ENCODE peak calls at places on chromosomes 5 and 9, in six cellular contexts. Z is left ventricle myocardium inferior, A is A673, O is heart left ventricle, C is SJSA1, Y is colonic mucosa. J is an unnamed sample.
A peak's percentile ranks its signal among the peaks of the same experiment; 100 is the strongest.

GRCh38 chr9:85202596-85202995 is 533.1 kb downstream of the NTRK2 start:
- DNase-seq in A (no peak), Z (no peak), Y (no peak), C (no peak), O (no peak), J (no peak)

GRCh38 chr9:36486454-36486932 is 86.2 kb upstream of the MELK start:
- DNase-seq in O (no peak), Z (no peak), Y (peak; percentile 28), A (peak; percentile 35), C (no peak), J (peak; percentile 47)

GRCh38 chr5:28344803-28345433 is 1306.5 kb upstream of the CDH9 start:
- DNase-seq in O (no peak), C (no peak), Z (no peak), A (peak; percentile 73), Y (no peak), J (no peak)

GRCh38 chr9:34653610-34654072 is 1.7 kb downstream of the IL11RA start:
- DNase-seq in Z (no peak), O (no peak), C (no peak), Y (no peak), A (peak; percentile 32), J (no peak)

GRCh38 chr9:6014668-6015270 is 655 bp downstream of the RANBP6 start:
- DNase-seq in O (no peak), C (no peak), Z (no peak), Y (no peak), A (peak; percentile 32), J (no peak)

GRCh38 chr9:70030156-70030555 is 13.5 kb upstream of the MAMDC2 start:
- DNase-seq in Y (no peak), C (no peak), O (no peak), Z (no peak), A (no peak), J (no peak)

GRCh38 chr9:17509151-17509550 is 69.7 kb upstream of the SH3GL2 start:
- DNase-seq in Z (no peak), Y (no peak), C (no peak), A (no peak), O (no peak), J (no peak)

GRCh38 chr9:91803143-91803940 is 146.7 kb downstream of the ROR2 start:
- DNase-seq in Z (no peak), A (no peak), O (no peak), Y (no peak), C (no peak), J (no peak)

GRCh38 chr5:74401566-74402320 is 238.8 kb downstream of the ENC1 start:
- DNase-seq in Z (no peak), Y (no peak), C (no peak), A (no peak), O (no peak), J (no peak)

GRCh38 chr5:139454568-139455290 is 7.8 kb downstream of the ECSCR start:
- DNase-seq in Z (no peak), Y (no peak), A (no peak), O (no peak), C (no peak), J (no peak)

GRCh38 chr5:84535281-84535680 is 150.6 kb upstream of the EDIL3 start:
- DNase-seq in C (no peak), Z (no peak), Y (no peak), O (no peak), A (no peak), J (no peak)

GRCh38 chr9:118522093-118523028 is 818.2 kb downstream of the TLR4 start:
- DNase-seq in C (peak; percentile 46), Z (peak; percentile 23), O (no peak), A (peak; percentile 51), Y (peak; percentile 19), J (peak; percentile 46)

GRCh38 chr9:133969681-133970580 is 22.2 kb downstream of the VAV2 start:
- DNase-seq in Y (no peak), A (no peak), C (peak; percentile 89), O (peak; percentile 41), Z (no peak), J (peak; percentile 48)

GRCh38 chr5:149610583-149611250 is 29.4 kb downstream of the ARHGEF37 start:
- DNase-seq in O (no peak), Z (no peak), Y (no peak), C (no peak), A (no peak), J (no peak)

GRCh38 chr5:6673963-6674362 is 39.3 kb upstream of the TENT4A start:
- DNase-seq in C (no peak), Z (no peak), Y (no peak), A (no peak), O (no peak), J (no peak)

GRCh38 chr9:90169490-90169889 is 473.1 kb downstream of the DIRAS2 start:
- DNase-seq in A (no peak), O (no peak), Y (no peak), C (no peak), Z (no peak), J (no peak)

GRCh38 chr9:121906074-121906520 is 187.0 kb downstream of the TTLL11 start:
- DNase-seq in O (no peak), A (peak; percentile 26), Y (no peak), C (no peak), Z (no peak), J (no peak)

GRCh38 chr5:43769576-43770352 is 166.8 kb downstream of the NNT start:
- DNase-seq in C (no peak), A (no peak), Y (no peak), Z (no peak), O (no peak), J (no peak)

GRCh38 chr5:41815261-41815660 is 55.0 kb downstream of the OXCT1 start:
- DNase-seq in Z (no peak), O (no peak), Y (no peak), A (no peak), C (no peak), J (no peak)

GRCh38 chr5:140073296-140073695 is 30.2 kb upstream of the NRG2 start:
- DNase-seq in C (no peak), Z (no peak), A (peak; percentile 18), Y (no peak), O (no peak), J (no peak)

GRCh38 chr9:114334490-114334889 is 4.8 kb downstream of the ORM2 start:
- DNase-seq in A (no peak), Y (no peak), C (no peak), O (no peak), Z (no peak), J (no peak)

GRCh38 chr5:75610201-75610600 is 1.1 kb upstream of the ANKDD1B start:
- DNase-seq in Y (no peak), C (no peak), O (no peak), A (no peak), Z (no peak), J (no peak)
- H3K4me3 ChIP-seq in Y (no peak overlapping the region), C (no peak overlapping the region), O (no peak overlapping the region), A (no peak overlapping the region), Z (no peak overlapping the region), J (no peak overlapping the region)

GRCh38 chr5:145941677-145942130 is 5.3 kb downstream of the SH3RF2 start:
- DNase-seq in C (peak; percentile 55), A (no peak), Z (no peak), Y (no peak), O (no peak), J (no peak)

GRCh38 chr5:145941096-145941676 is 4.8 kb downstream of the SH3RF2 start:
- DNase-seq in C (no peak), Z (no peak), O (no peak), Y (peak; percentile 32), A (no peak), J (no peak)

GRCh38 chr5:145942202-145942601 is 5.8 kb downstream of the SH3RF2 start:
- DNase-seq in O (no peak), Y (peak; percentile 57), C (no peak), A (no peak), Z (no peak), J (no peak)

GRCh38 chr5:145943674-145944121 is 7.3 kb downstream of the SH3RF2 start:
- DNase-seq in C (no peak), O (no peak), A (peak; percentile 74), Z (no peak), Y (peak; percentile 61), J (no peak)

DNA sequence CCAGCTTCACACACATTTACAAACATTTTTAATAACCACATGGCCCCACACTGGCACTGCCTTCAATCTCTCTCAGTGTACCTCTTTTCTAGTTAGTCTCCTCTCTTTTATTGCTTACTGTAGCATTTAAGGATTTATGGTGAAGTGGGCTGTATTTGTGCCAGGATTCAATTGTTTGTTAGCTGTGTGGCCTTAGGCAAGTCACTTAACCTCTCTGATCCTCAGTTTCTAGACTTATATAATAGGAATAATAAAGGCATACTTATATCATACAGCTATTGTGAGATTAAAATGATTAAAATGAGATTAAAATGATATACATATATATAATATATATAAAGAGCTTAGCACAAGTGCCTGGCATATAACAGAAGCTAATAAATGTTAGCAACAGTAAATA is 6.4 kb downstream of the SH3RF2 start:
- DNase-seq in O (no peak), A (no peak), Z (no peak), Y (no peak), C (no peak), J (no peak)
- H3K4me1 ChIP-seq in O (peaks cover 19% of the 10 kb centered on the region), A (peaks cover 72% of the 10 kb centered on the region), Z (peaks cover 56% of the 10 kb centered on the region), Y (peaks cover 2% of the 10 kb centered on the region), C (peaks cover 87% of the 10 kb centered on the region), J (peaks cover 8% of the 10 kb centered on the region)

DNA sequence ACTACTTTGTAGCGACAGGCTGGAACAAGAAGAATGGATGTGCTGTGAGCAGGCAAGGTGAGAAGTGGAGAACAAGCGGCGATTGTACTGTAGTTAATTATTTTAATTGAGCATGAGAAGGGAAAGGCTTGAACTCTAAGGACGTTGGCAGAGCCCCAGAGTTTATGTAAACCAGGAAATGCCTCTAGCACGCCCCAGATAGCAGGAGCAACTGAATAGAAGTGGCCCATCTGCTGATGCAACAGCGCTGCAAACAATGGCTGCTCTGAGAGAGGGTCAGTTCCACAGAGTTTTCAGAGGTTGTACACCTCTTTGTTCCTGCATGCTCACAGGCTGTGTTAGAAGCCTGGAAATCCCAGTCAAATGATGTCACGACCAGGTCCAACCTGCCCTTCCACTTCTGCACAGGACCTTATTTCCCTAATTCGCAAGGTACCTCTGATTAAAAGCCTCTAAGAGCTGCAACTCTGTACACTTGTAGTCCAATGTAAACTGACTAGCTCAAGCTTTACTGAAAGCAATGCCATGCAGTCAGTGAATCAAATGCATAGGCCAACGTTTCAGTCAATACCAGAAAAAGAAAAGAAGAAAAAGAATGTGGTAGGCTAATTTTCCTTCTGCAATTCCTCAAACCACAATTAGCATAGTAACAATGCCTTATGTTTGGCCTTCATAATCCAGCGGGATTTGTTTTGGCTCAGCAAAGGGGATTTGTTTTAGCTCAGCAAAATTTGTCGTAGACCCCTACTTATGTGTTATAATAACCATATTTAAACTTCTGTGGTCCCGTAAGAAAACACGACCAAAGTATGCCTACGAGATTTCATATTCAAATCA is 119.6 kb upstream of the RETREG1 start:
- DNase-seq in A (peak; percentile 64), C (peak; percentile 70), Z (no peak), Y (peak; percentile 82), O (no peak), J (no peak)
- H3K4me3 ChIP-seq in A (no peak overlapping the region), C (no peak overlapping the region), Z (no peak overlapping the region), Y (no peak overlapping the region), O (no peak overlapping the region), J (no peak overlapping the region)

GRCh38 chr9:136685792-136686533 is 1.3 kb downstream of the AGPAT2 start:
- DNase-seq in Y (no peak), C (no peak), A (no peak), O (peak; percentile 71), Z (peak; percentile 27), J (peak; percentile 56)

GRCh38 chr9:136685216-136685615 is 2.0 kb downstream of the AGPAT2 start:
- DNase-seq in Z (no peak), Y (no peak), A (no peak), O (no peak), C (no peak), J (no peak)

GRCh38 chr9:136687721-136688223 is 515 bp upstream of the AGPAT2 start:
- DNase-seq in Z (peak; percentile 48), Y (peak; percentile 87), C (no peak), O (peak; percentile 78), A (no peak), J (peak; percentile 58)

GRCh38 chr9:136686794-136687711 is at the start of gene AGPAT2:
- DNase-seq in A (peak; percentile 82), C (peak; percentile 60), Y (peak; percentile 84), O (peak; percentile 91), Z (peak; percentile 89), J (peak; percentile 92)

GRCh38 chr9:136686534-136686793 is 793 bp downstream of the AGPAT2 start:
- DNase-seq in A (no peak), C (no peak), O (no peak), Y (no peak), Z (no peak), J (no peak)
- H3K4me1 ChIP-seq in A (peaks cover 6% of the 10 kb centered on the region), C (peaks cover 10% of the 10 kb centered on the region), O (peaks cover 75% of the 10 kb centered on the region), Y (peaks cover 19% of the 10 kb centered on the region), Z (peaks cover 93% of the 10 kb centered on the region), J (peaks cover 8% of the 10 kb centered on the region)

J was measured in right cardiac atrium.